ENCODE peak calls at places on chromosomes 4 and X, in eight cellular contexts. D is activated CD4-positive, alpha-beta T cell treated with anti-CD3 and anti-CD28 coated beads, Interleukin-2, amount 10 ng/mL, durations not matched to agents 7 days and 5 days; O is activated naive CD8-positive, alpha-beta T cell treated with anti-CD3 and anti-CD28 coated beads, Interleukin-2, amount 50 U/mL, for 16 hours; I is heart left ventricle; X is MCF 10A; Q is mammary epithelial cell; R is NCI-H1417; F is nephron progenitor cell. G is an unnamed sample.
A peak's percentile ranks its signal among the peaks of the same experiment; 100 is the strongest.

GRCh38 chrX:132505116-132505515 is 16.3 kb upstream of the MBNL3 start:
- DNase-seq in D (no peak), O (no peak), I (no peak), X (no peak), Q (no peak), R (no peak), F (no peak), G (no peak)

GRCh38 chr4:127782275-127783025 is at the start of gene HSPA4L:
- DNase-seq in D (peak; percentile 41), O (no peak), I (peak; percentile 61), X (peak; percentile 78), Q (no peak), R (peak; percentile 84), F (peak; percentile 50), G (peak; percentile 79)

GRCh38 chr4:184413227-184414064 is 60.9 kb downstream of the IRF2 start:
- DNase-seq in D (no peak), O (no peak), I (no peak), X (no peak), Q (no peak), R (no peak), F (no peak), G (no peak)

GRCh38 chr4:123449780-123450179 is 53.2 kb downstream of the SPRY1 start:
- DNase-seq in D (no peak), O (no peak), I (no peak), X (no peak), Q (peak; percentile 30), R (no peak), F (no peak), G (no peak)

GRCh38 chrX:91108761-91109160 is 325.9 kb upstream of the PABPC5 start:
- DNase-seq in D (no peak), O (no peak), I (no peak), X (no peak), Q (no peak), R (no peak), F (no peak), G (no peak)

GRCh38 chrX:56728752-56729151 is 291 bp upstream of the NBDY start:
- DNase-seq in D (peak; percentile 23), O (no peak), I (peak; percentile 4), X (no peak), Q (peak; percentile 19), R (peak; percentile 50), F (peak; percentile 13), G (no peak)

GRCh38 chrX:8668797-8669196 is 63.1 kb downstream of the ANOS1 start:
- DNase-seq in D (no peak), O (no peak), I (no peak), X (no peak), Q (no peak), R (no peak), F (peak; percentile 24), G (no peak)

GRCh38 chrX:10280061-10280460 is 123.3 kb downstream of the CLCN4 start:
- DNase-seq in D (no peak), O (no peak), I (no peak), X (no peak), Q (no peak), R (no peak), F (no peak), G (peak; percentile 22)

GRCh38 chrX:107731831-107732502 is 43.6 kb downstream of the TSC22D3 start:
- DNase-seq in D (no peak), O (no peak), I (peak; percentile 90), X (peak; percentile 92), Q (peak; percentile 52), R (peak; percentile 25), F (peak; percentile 39), G (peak; percentile 95)

GRCh38 chr4:75512336-75513211 is 1.6 kb downstream of the RCHY1 start:
- DNase-seq in D (no peak), O (no peak), I (no peak), X (peak; percentile 52), Q (peak; percentile 48), R (no peak), F (no peak), G (no peak)

GRCh38 chr4:136583567-136583966 is 948.7 kb downstream of the PCDH18 start:
- DNase-seq in D (no peak), O (no peak), I (no peak), X (no peak), Q (no peak), R (no peak), F (no peak), G (no peak)

GRCh38 chrX:44432641-44433040 is 89.2 kb upstream of the EFHC2 start:
- DNase-seq in D (peak; percentile 6), O (peak; percentile 0), I (peak; percentile 27), X (no peak), Q (no peak), R (no peak), F (no peak), G (no peak)

GRCh38 chr4:95250544-95251137 is 298.1 kb downstream of the UNC5C start:
- DNase-seq in D (no peak), O (no peak), I (no peak), X (peak; percentile 93), Q (peak; percentile 81), R (peak; percentile 42), F (no peak), G (no peak)

GRCh38 chrX:47293106-47293505 is 60.3 kb downstream of the USP11 start:
- DNase-seq in D (no peak), O (no peak), I (no peak), X (no peak), Q (no peak), R (no peak), F (no peak), G (no peak)

GRCh38 chr4:76535603-76536380 is 100.8 kb downstream of the SHROOM3 start:
- DNase-seq in D (no peak), O (no peak), I (no peak), X (peak; percentile 18), Q (peak; percentile 9), R (no peak), F (no peak), G (no peak)

GRCh38 chr4:75724867-75725724 is 719 bp downstream of the USO1 start:
- DNase-seq in D (peak; percentile 59), O (peak; percentile 14), I (peak; percentile 76), X (peak; percentile 78), Q (peak; percentile 75), R (peak; percentile 87), F (peak; percentile 77), G (peak; percentile 82)

GRCh38 chrX:22378296-22378695 is 105.6 kb downstream of the CBLL2 start:
- DNase-seq in D (no peak), O (no peak), I (no peak), X (no peak), Q (peak; percentile 23), R (no peak), F (no peak), G (no peak)

GRCh38 chrX:149286940-149287349 is 218.2 kb downstream of the IDS start:
- DNase-seq in D (peak; percentile 41), O (no peak), I (peak; percentile 27), X (peak; percentile 65), Q (peak; percentile 33), R (peak; percentile 17), F (peak; percentile 42), G (no peak)